ENCODE peak calls at places on chromosomes 1 and 21, in six cellular contexts. A is endothelial cell of umbilical vein, F is PC-9, J is astrocyte, B is hepatocyte, Q is GM23338. V is an unnamed sample. For H3K79me2, the result is how much of the 10 kb centered on the place peaks cover.

GRCh38 chr1:228141871-228142615 is 2.0 kb downstream of the GUK1 start:
- DNase-seq in A (peak), F (no peak), J (peak), B (no peak), Q (no peak), V (no peak)

GRCh38 chr1:162222019-162222418 is 152.5 kb downstream of the NOS1AP start:
- DNase-seq in A (no peak), F (no peak), J (no peak), B (no peak), Q (no peak), V (no peak)

GRCh38 chr1:204466416-204467405 is 27.9 kb downstream of the PIK3C2B start:
- DNase-seq in A (peak), F (no peak), J (no peak), B (no peak), Q (no peak), V (no peak)

GRCh38 chr1:8831329-8831728 is 13.9 kb upstream of the RERE start:
- DNase-seq in A (no peak), F (no peak), J (no peak), B (no peak), Q (peak), V (no peak)

GRCh38 chr1:14504517-14504916 is 94.0 kb upstream of the KAZN start:
- DNase-seq in A (no peak), F (no peak), J (no peak), B (no peak), Q (no peak), V (no peak)

GRCh38 chr21:36704958-36705678 is 6.2 kb downstream of the SIM2 start:
- DNase-seq in A (no peak), F (no peak), J (no peak), B (no peak), Q (peak), V (no peak)

GRCh38 chr1:54290443-54291184 is 90.6 kb downstream of the MRPL37 start:
- DNase-seq in A (no peak), F (no peak), J (peak), B (peak), Q (no peak), V (no peak)

GRCh38 chr1:53341961-53342707 is 14.3 kb upstream of the LRP8 start:
- DNase-seq in A (no peak), F (no peak), J (no peak), B (no peak), Q (no peak), V (no peak)

GRCh38 chr1:108585343-108585742 is 25.4 kb downstream of the EEIG2 start:
- DNase-seq in A (peak), F (no peak), J (no peak), B (no peak), Q (no peak), V (no peak)

GRCh38 chr1:84691139-84691783 is 1.0 kb upstream of the SSX2IP start:
- DNase-seq in A (peak), F (no peak), J (peak), B (no peak), Q (peak), V (no peak)

GRCh38 chr1:8422439-8423133 is 104.7 kb downstream of the SLC45A1 start:
- DNase-seq in A (peak), F (no peak), J (peak), B (peak), Q (peak), V (no peak)

GRCh38 chr21:45485686-45486442 is 56.4 kb downstream of the SLC19A1 start:
- DNase-seq in A (no peak), F (no peak), J (no peak), B (no peak), Q (no peak), V (no peak)

GRCh38 chr1:99992044-99992722 is 22.4 kb downstream of the SLC35A3 start:
- DNase-seq in A (no peak), F (no peak), J (no peak), B (no peak), Q (no peak), V (peak)

GRCh38 chr1:246753670-246754535 is 29.7 kb downstream of the SCCPDH start:
- DNase-seq in A (peak), F (no peak), J (peak), B (peak), Q (peak), V (peak)

GRCh38 chr1:90959352-90960206 is 62.3 kb downstream of the ZNF644 start:
- DNase-seq in A (no peak), F (peak), J (peak), B (peak), Q (no peak), V (no peak)

GRCh38 chr1:165496493-165496892 is 47.3 kb upstream of the LRRC52 start:
- DNase-seq in A (no peak), F (no peak), J (no peak), B (peak), Q (no peak), V (peak)

GRCh38 chr1:210464519-210465039 is 135.9 kb downstream of the HHAT start:
- DNase-seq in A (no peak), F (peak), J (peak), B (peak), Q (no peak), V (peak)

GRCh38 chr1:205144751-205145150 is 23.0 kb upstream of the RBBP5 start:
- DNase-seq in A (peak), F (peak), J (peak), B (peak), Q (no peak), V (peak)

GRCh38 chr1:33494929-33495328 is 22.5 kb downstream of the ZSCAN20 start:
- DNase-seq in A (no peak), F (no peak), J (no peak), B (no peak), Q (no peak), V (no peak)

GRCh38 chr1:19450811-19451564 is 34.4 kb downstream of the CAPZB start:
- DNase-seq in A (peak), F (peak), J (peak), B (peak), Q (no peak), V (peak)

GRCh38 chr1:46532498-46533178 is 18.8 kb downstream of the KNCN start:
- DNase-seq in A (peak), F (no peak), J (peak), B (peak), Q (peak), V (no peak)

GRCh38 chr1:86753700-86754099 is 49.3 kb downstream of the SH3GLB1 start:
- DNase-seq in A (peak), F (peak), J (no peak), B (no peak), Q (peak), V (no peak)

GRCh38 chr1:43277116-43277876 is 7.5 kb downstream of the TMEM125 start:
- DNase-seq in A (no peak), F (no peak), J (no peak), B (no peak), Q (no peak), V (no peak)

GRCh38 chr1:30126839-30127238 is 596.5 kb downstream of the MATN1 start:
- DNase-seq in A (no peak), F (no peak), J (no peak), B (no peak), Q (no peak), V (no peak)

GRCh38 chr21:42309753-42310213 is 5.4 kb downstream of the TFF3 start:
- DNase-seq in A (peak), F (no peak), J (no peak), B (peak), Q (peak), V (no peak)

GRCh38 chr1:43363283-43363934 is 4.4 kb downstream of the ELOVL1 start:
- DNase-seq in A (no peak), F (no peak), J (no peak), B (no peak), Q (no peak), V (no peak)

GRCh38 chr1:37240897-37241296 is 206.6 kb upstream of the GRIK3 start:
- DNase-seq in A (no peak), F (no peak), J (no peak), B (no peak), Q (peak), V (no peak)

GRCh38 chr1:22709227-22709626 is 1.4 kb upstream of the EPHB2 start:
- DNase-seq in A (no peak), F (no peak), J (no peak), B (no peak), Q (peak), V (peak)

GRCh38 chr1:226135059-226135651 is 51.4 kb downstream of the ACBD3 start:
- DNase-seq in A (peak), F (no peak), J (peak), B (peak), Q (no peak), V (no peak)

GRCh38 chr1:85451236-85451830 is 13.6 kb downstream of the DDAH1 start:
- DNase-seq in A (no peak), F (peak), J (peak), B (no peak), Q (no peak), V (peak)

GRCh38 chr1:223714849-223715709 is 2.7 kb downstream of the CAPN2 start:
- DNase-seq in A (peak), F (peak), J (peak), B (peak), Q (peak), V (peak)

GRCh38 chr1:228337031-228337564 is 69.5 kb downstream of the TRIM11 start:
- DNase-seq in A (no peak), F (no peak), J (no peak), B (no peak), Q (no peak), V (no peak)

GRCh38 chr1:227635596-227635995 is 72.2 kb downstream of the ZNF678 start:
- DNase-seq in A (no peak), F (no peak), J (no peak), B (no peak), Q (no peak), V (no peak)

GRCh38 chr1:6011161-6011945 is 19.1 kb upstream of the NPHP4 start:
- DNase-seq in A (no peak), F (no peak), J (no peak), B (no peak), Q (no peak), V (no peak)

GRCh38 chr1:19121192-19121591 is 88.9 kb downstream of the UBR4 start:
- DNase-seq in A (no peak), F (no peak), J (no peak), B (no peak), Q (no peak), V (no peak)

GRCh38 chr1:210098376-210098775 is 134.2 kb upstream of the SERTAD4 start:
- DNase-seq in A (no peak), F (no peak), J (peak), B (no peak), Q (no peak), V (no peak)

GRCh38 chr21:20647603-20648002 is 350.6 kb upstream of the NCAM2 start:
- DNase-seq in A (no peak), F (no peak), J (no peak), B (no peak), Q (no peak), V (no peak)

GRCh38 chr1:55654750-55655149 is 439.6 kb upstream of the USP24 start:
- DNase-seq in A (no peak), F (no peak), J (no peak), B (no peak), Q (no peak), V (no peak)

GRCh38 chr21:44994016-44994365 is 54.2 kb downstream of the SLX9 start:
- DNase-seq in A (no peak), F (no peak), J (no peak), B (no peak), Q (no peak), V (no peak)

GRCh38 chr1:160954158-160955104 is at the start of gene ITLN2:
- DNase-seq in A (no peak), F (peak), J (no peak), B (peak), Q (peak), V (no peak)

GRCh38 chr1:203453616-203454015 is 22.0 kb upstream of the PRELP start:
- DNase-seq in A (no peak), F (no peak), J (no peak), B (no peak), Q (no peak), V (no peak)

GRCh38 chr1:203450541-203451149 is 25.0 kb upstream of the PRELP start:
- DNase-seq in A (no peak), F (no peak), J (no peak), B (no peak), Q (peak), V (no peak)

GRCh38 chr1:203453016-203453415 is 22.6 kb upstream of the PRELP start:
- DNase-seq in A (no peak), F (no peak), J (no peak), B (no peak), Q (no peak), V (no peak)

GRCh38 chr1:203450016-203450415 is 25.6 kb upstream of the PRELP start:
- DNase-seq in A (no peak), F (no peak), J (no peak), B (no peak), Q (no peak), V (no peak)

GRCh38 chr1:203451849-203452784 is 23.5 kb upstream of the PRELP start:
- DNase-seq in A (no peak), F (no peak), J (no peak), B (no peak), Q (no peak), V (no peak)
- H2AFZ ChIP-seq in A (no peak), F (no peak), J (no peak), B (no peak), Q (no peak), V (no peak)

GRCh38 chr1:243263824-243264223 is 8.0 kb downstream of the SDCCAG8 start:
- DNase-seq in A (no peak), F (no peak), J (peak), B (no peak), Q (no peak), V (no peak)
- H3K79me2 ChIP-seq in A (half or more), F (under half), J (half or more), B (half or more), Q (under half), V (under half)

DNA sequence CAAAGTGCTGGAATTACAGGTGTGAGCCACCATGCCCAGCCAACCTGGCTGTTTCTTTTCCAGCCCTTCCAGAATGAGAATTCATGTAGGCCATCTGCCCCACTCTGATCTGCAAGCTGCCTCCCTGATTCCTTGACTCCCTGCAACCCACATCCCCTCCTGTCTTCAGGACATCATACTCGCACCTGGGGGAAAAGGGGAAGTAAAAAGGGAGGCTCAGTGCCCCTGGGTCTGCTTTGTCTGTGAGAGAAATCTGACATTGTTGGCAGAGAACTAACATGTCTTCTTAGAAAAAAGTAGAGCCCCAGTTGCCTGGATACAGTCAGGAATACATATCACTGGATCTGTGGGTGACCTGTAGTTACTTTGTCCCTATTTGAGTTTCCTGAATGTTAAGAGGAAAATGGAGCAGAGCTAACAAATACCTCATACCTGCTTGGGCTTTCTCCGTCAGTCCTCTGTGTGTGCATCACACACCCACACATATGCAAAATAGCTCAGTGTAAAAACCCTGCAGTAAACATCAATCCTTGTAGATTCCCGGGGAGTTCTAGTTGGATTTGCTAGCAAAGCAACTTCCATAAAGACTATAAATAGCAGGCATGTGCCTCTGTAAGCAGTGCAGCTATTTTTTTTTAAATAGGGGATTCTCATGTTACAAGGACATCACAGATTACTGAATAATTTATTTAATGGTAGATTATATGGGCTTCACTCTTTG is 62.9 kb downstream of the TEX35 start:
- DNase-seq in A (peak), F (no peak), J (peak), B (peak), Q (peak), V (no peak)
- H2AFZ ChIP-seq in A (no peak), F (no peak), J (no peak), B (no peak), Q (peak), V (no peak)

GRCh38 chr1:192950926-192951325 is 108.2 kb downstream of the UCHL5 start:
- DNase-seq in A (no peak), F (no peak), J (no peak), B (no peak), Q (no peak), V (no peak)
- H3K79me2 ChIP-seq in A (under half), F (under half), J (under half), B (under half), Q (under half), V (under half)

DNA sequence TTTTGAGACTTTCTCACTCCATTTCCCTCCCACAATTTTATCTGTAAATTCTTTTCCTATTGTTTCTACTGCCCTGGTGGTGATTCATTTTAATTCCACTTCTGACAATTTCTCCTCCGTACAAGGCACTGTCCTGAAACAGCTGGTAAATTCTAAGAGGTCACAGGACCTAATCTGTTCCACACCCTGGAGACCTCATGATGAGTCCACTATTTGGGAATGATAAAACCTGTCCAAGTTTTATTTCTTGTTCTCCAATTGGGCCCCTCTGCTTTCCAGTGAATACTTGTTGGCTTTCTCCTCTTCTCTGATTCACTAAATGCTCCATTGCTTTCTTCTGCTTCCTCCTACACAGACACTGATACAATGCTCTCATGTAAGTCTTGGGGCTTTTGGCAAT is 343.1 kb upstream of the DUSP10 start:
- DNase-seq in A (no peak), F (no peak), J (peak), B (no peak), Q (no peak), V (no peak)
- H2AFZ ChIP-seq in A (no peak), F (no peak), J (no peak), B (no peak), Q (no peak), V (no peak)

GRCh38 chr21:43669828-43670605 is 10.7 kb downstream of the RRP1B start:
- DNase-seq in A (no peak), F (no peak), J (no peak), B (no peak), Q (no peak), V (no peak)
- H3K79me2 ChIP-seq in A (half or more), F (under half), J (half or more), B (under half), Q (half or more), V (under half)

DNA sequence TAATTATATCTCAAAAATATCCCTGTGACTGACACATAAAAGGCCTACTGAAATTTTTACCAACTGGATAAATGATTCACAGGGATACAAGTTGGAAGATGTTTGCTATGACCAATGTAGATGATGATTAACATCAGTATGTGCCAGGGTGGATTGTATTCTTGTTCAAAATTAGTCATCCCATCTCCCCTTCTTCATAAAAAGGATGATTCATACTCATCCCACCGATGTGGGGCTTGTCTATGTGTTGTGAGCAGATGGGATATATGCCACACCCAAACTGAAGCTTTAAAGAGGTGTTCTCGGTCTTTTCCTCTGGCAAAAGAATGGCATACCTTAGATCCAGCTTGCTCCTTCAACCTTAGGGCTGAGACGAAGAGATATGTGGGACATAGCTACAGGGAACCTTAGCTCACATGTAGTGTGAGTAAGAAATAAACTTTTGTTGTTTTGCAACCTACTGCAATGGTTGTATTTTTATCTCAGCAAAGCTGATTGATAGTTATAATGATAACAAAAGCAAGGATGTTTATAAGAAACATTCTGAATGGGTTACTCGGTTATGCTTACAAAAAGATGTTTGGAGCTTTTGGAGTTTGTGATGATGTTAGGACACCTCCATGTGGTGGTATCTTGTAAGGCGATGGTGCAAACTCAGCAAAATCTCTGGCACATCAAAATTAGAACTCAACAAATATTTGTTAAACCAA is 29.4 kb downstream of the SPATA17 start:
- DNase-seq in A (peak), F (peak), J (peak), B (peak), Q (peak), V (peak)
- H2AFZ ChIP-seq in A (no peak), F (no peak), J (peak), B (no peak), Q (no peak), V (no peak)

GRCh38 chr1:182811975-182812727 is 22.6 kb downstream of the NPL start:
- DNase-seq in A (no peak), F (no peak), J (no peak), B (no peak), Q (peak), V (no peak)

GRCh38 chr1:182816863-182817262 is 22.3 kb upstream of the DHX9 start:
- DNase-seq in A (no peak), F (no peak), J (no peak), B (no peak), Q (no peak), V (no peak)

GRCh38 chr1:182817802-182818201 is 21.3 kb upstream of the DHX9 start:
- DNase-seq in A (no peak), F (no peak), J (no peak), B (no peak), Q (no peak), V (no peak)
- H3K79me2 ChIP-seq in A (under half), F (under half), J (under half), B (under half), Q (under half), V (under half)